ENCODE peak calls at places on chromosomes 13 and 19, in ten cellular contexts. H is NCI-H2081; F is stromal cell of bone marrow; E is T follicular helper cell; T is fibroblast of mammary gland; Y is effector CD4-positive, alpha-beta T cell; L is MCF 10A; A is dermis blood vessel endothelial cell; Z is T-helper 1 cell; J is endothelial cell. S is an unnamed sample.
A peak's percentile ranks its signal among the peaks of the same experiment; 100 is the strongest.

GRCh38 chr13:22903925-22904324 is 276.9 kb upstream of the SGCG start:
- DNase-seq in Y (no peak), E (no peak), H (no peak), Z (no peak), A (no peak), L (no peak), F (no peak), T (no peak), J (no peak), S (no peak)

GRCh38 chr19:11069451-11070009 is 19.7 kb upstream of the LDLR start:
- DNase-seq in J (no peak), Z (no peak), A (no peak), L (no peak), Y (no peak), T (no peak), F (no peak), E (no peak), H (no peak), S (no peak)

GRCh38 chr19:15666186-15666585 is 6.7 kb upstream of the CYP4F12 start:
- DNase-seq in L (no peak), E (no peak), F (no peak), Z (no peak), H (no peak), A (no peak), J (no peak), Y (no peak), T (no peak), S (no peak)

GRCh38 chr13:49733181-49733951 is 42.1 kb upstream of the EBPL start:
- DNase-seq in L (peak; percentile 37), E (no peak), H (no peak), T (no peak), J (no peak), F (no peak), Y (no peak), A (peak; percentile 4), Z (no peak), S (no peak)

GRCh38 chr19:16591803-16592556 is 19.8 kb upstream of the SLC35E1 start:
- DNase-seq in J (no peak), T (no peak), H (no peak), Z (no peak), Y (no peak), E (no peak), L (peak; percentile 58), A (peak; percentile 13), F (no peak), S (no peak)

GRCh38 chr19:41889896-41890295 is 6.9 kb downstream of the ARHGEF1 start:
- DNase-seq in L (no peak), Y (no peak), H (no peak), E (no peak), J (no peak), F (no peak), T (no peak), Z (no peak), A (no peak), S (no peak)

GRCh38 chr19:38989066-38989605 is 13.6 kb upstream of the FBXO17 start:
- DNase-seq in L (no peak), T (no peak), Y (no peak), A (no peak), E (no peak), H (no peak), Z (no peak), J (peak; percentile 9), F (no peak), S (no peak)

GRCh38 chr19:38173324-38174041 is 50.5 kb downstream of the DPF1 start:
- DNase-seq in Y (no peak), E (no peak), J (no peak), L (peak; percentile 99), H (peak; percentile 95), Z (no peak), F (peak; percentile 48), A (peak; percentile 68), T (peak; percentile 61), S (no peak)

GRCh38 chr13:59863621-59864020 is 300.1 kb downstream of the DIAPH3 start:
- DNase-seq in A (no peak), F (no peak), L (no peak), E (no peak), J (no peak), T (no peak), H (no peak), Y (no peak), Z (no peak), S (no peak)

GRCh38 chr13:99151516-99151915 is 49.1 kb upstream of the UBAC2 start:
- DNase-seq in J (no peak), A (no peak), L (peak; percentile 96), F (peak; percentile 48), Z (no peak), T (peak; percentile 69), E (no peak), H (no peak), Y (no peak), S (no peak)

GRCh38 chr19:5292843-5293606 is 47.6 kb downstream of the PTPRS start:
- DNase-seq in Z (no peak), F (peak; percentile 40), H (no peak), J (peak; percentile 65), Y (peak; percentile 18), L (peak; percentile 68), A (peak; percentile 49), E (peak; percentile 36), T (peak; percentile 63), S (peak; percentile 12)

GRCh38 chr19:47111081-47111589 is 2.4 kb downstream of the ZC3H4 start:
- DNase-seq in E (peak; percentile 30), Y (peak; percentile 32), J (no peak), Z (no peak), H (no peak), T (no peak), L (no peak), A (peak; percentile 33), F (no peak), S (peak; percentile 32)

GRCh38 chr13:35699181-35699580 is 222.7 kb upstream of the MAB21L1 start:
- DNase-seq in Y (no peak), J (no peak), Z (no peak), F (peak; percentile 49), H (no peak), E (no peak), A (no peak), T (peak; percentile 78), L (no peak), S (no peak)

GRCh38 chr19:51702754-51703654 is 9.9 kb downstream of the SPACA6 start:
- DNase-seq in A (no peak), Y (no peak), T (no peak), F (no peak), H (no peak), J (no peak), Z (no peak), E (no peak), L (no peak), S (no peak)

GRCh38 chr13:30739646-30740642 is 4.6 kb downstream of the ALOX5AP start:
- DNase-seq in H (no peak), Y (peak; percentile 41), L (peak; percentile 78), T (peak; percentile 93), E (peak; percentile 14), A (peak; percentile 59), J (no peak), F (peak; percentile 58), Z (no peak), S (peak; percentile 26)

GRCh38 chr13:78317030-78317429 is 286.3 kb downstream of the POU4F1 start:
- DNase-seq in T (no peak), A (peak; percentile 8), H (peak; percentile 15), E (no peak), F (peak; percentile 3), J (no peak), Y (no peak), L (peak; percentile 21), Z (no peak), S (no peak)

GRCh38 chr19:49749771-49750170 is 13.3 kb downstream of the TSKS start:
- DNase-seq in Z (no peak), A (no peak), L (no peak), E (no peak), Y (no peak), F (no peak), H (no peak), T (peak; percentile 52), J (no peak), S (no peak)

GRCh38 chr13:108957369-108958012 is 328.1 kb downstream of the MYO16 start:
- DNase-seq in L (peak; percentile 85), A (peak; percentile 71), J (no peak), Z (no peak), Y (no peak), F (peak; percentile 34), T (peak; percentile 93), E (no peak), H (no peak), S (no peak)

GRCh38 chr19:4088065-4088679 is 21.5 kb upstream of the ZBTB7A start:
- DNase-seq in Y (no peak), T (no peak), H (no peak), A (no peak), E (no peak), Z (no peak), J (no peak), F (no peak), L (no peak), S (no peak)

GRCh38 chr19:16025108-16026101 is 50.9 kb upstream of the TPM4 start:
- DNase-seq in J (peak; percentile 15), T (peak; percentile 86), L (peak; percentile 74), A (peak; percentile 71), Y (no peak), F (peak; percentile 69), H (no peak), E (no peak), Z (no peak), S (no peak)

GRCh38 chr13:83819611-83820010 is 62.7 kb downstream of the SLITRK1 start:
- DNase-seq in L (no peak), J (no peak), T (peak; percentile 19), E (no peak), Y (no peak), Z (no peak), A (no peak), H (no peak), F (no peak), S (no peak)

GRCh38 chr19:9381367-9381785 is 18.6 kb downstream of the ZNF177 start:
- DNase-seq in T (peak; percentile 3), L (no peak), Z (no peak), F (no peak), E (no peak), A (no peak), Y (no peak), H (no peak), J (no peak), S (no peak)

GRCh38 chr19:55650602-55651230 is 2.7 kb downstream of the CCDC106 start:
- DNase-seq in Y (no peak), L (no peak), T (no peak), A (no peak), H (no peak), J (no peak), E (no peak), Z (no peak), F (no peak), S (no peak)

GRCh38 chr19:44846455-44847143 is 502 bp downstream of the NECTIN2 start:
- DNase-seq in H (no peak), Z (no peak), E (no peak), Y (no peak), T (no peak), F (no peak), J (peak; percentile 67), L (peak; percentile 14), A (peak; percentile 36), S (no peak)

GRCh38 chr13:42612021-42612765 is 38.2 kb downstream of the TNFSF11 start:
- DNase-seq in A (no peak), J (no peak), Y (no peak), T (peak; percentile 34), H (peak; percentile 30), E (no peak), L (peak; percentile 61), Z (no peak), F (peak; percentile 8), S (no peak)

GRCh38 chr13:109922518-109922917 is 136.1 kb upstream of the IRS2 start:
- DNase-seq in E (no peak), L (peak; percentile 25), Z (no peak), F (peak; percentile 7), Y (no peak), A (no peak), J (no peak), H (no peak), T (peak; percentile 34), S (no peak)

GRCh38 chr19:42480335-42481095 is 37.8 kb upstream of the CXCL17 start:
- DNase-seq in T (peak; percentile 40), Y (no peak), L (peak; percentile 31), J (no peak), F (no peak), Z (no peak), H (no peak), E (no peak), A (peak; percentile 41), S (no peak)

GRCh38 chr13:113907637-113908617 is 44.1 kb upstream of the GAS6 start:
- DNase-seq in L (no peak), Y (no peak), H (peak; percentile 67), J (no peak), A (no peak), Z (no peak), T (peak; percentile 91), F (no peak), E (no peak), S (no peak)